ENCODE peak calls at places on chromosomes 13 and 19, in five cellular contexts. T is HT-29; Q is activated naive CD4-positive, alpha-beta T cell; R is choroid plexus epithelial cell; M is posterior vena cava. J is an unnamed sample.

GRCh38 chr13:35866801-35867200 is 264.4 kb downstream of the DCLK1 start:
- DNase-seq in Q (no peak), R (no peak), T (no peak), M (no peak), J (no peak)

GRCh38 chr13:42969558-42970172 is 22.4 kb downstream of the EPSTI1 start:
- DNase-seq in T (peak), M (peak), R (peak), Q (peak), J (peak)

GRCh38 chr13:27549406-27549981 is 70.8 kb downstream of the LNX2 start:
- DNase-seq in Q (no peak), T (peak), R (no peak), M (no peak), J (no peak)

GRCh38 chr19:32702010-32702409 is 10.4 kb downstream of the NUDT19 start:
- DNase-seq in R (no peak), T (peak), Q (no peak), M (no peak), J (no peak)

GRCh38 chr19:39971380-39971841 is 446 bp downstream of the PSMC4 start:
- DNase-seq in R (no peak), T (no peak), Q (no peak), M (peak), J (peak)

GRCh38 chr19:57099199-57099661 is 20.6 kb upstream of the USP29 start:
- DNase-seq in T (peak), Q (peak), M (peak), R (peak), J (peak)

GRCh38 chr19:17035842-17036424 is 9.3 kb upstream of the CPAMD8 start:
- DNase-seq in T (no peak), M (peak), Q (no peak), R (no peak), J (no peak)

GRCh38 chr19:45763691-45764294 is 5.3 kb downstream of the SIX5 start:
- DNase-seq in R (no peak), M (no peak), Q (no peak), T (peak), J (no peak)

GRCh38 chr13:30443957-30444404 is 21.7 kb downstream of the UBE2L5 start:
- DNase-seq in T (no peak), Q (no peak), M (no peak), R (no peak), J (no peak)

GRCh38 chr19:8592231-8593009 is 15.2 kb upstream of the MYO1F start:
- DNase-seq in T (no peak), M (peak), Q (peak), R (peak), J (peak)

GRCh38 chr13:80340643-80341097 is 256 bp downstream of the SPRY2 start:
- DNase-seq in Q (no peak), M (peak), T (peak), R (peak), J (no peak)

GRCh38 chr19:1455336-1456120 is 5.6 kb downstream of the APC2 start:
- DNase-seq in R (peak), M (no peak), Q (peak), T (peak), J (peak)

GRCh38 chr19:50362656-50363424 is 2.6 kb downstream of the NAPSA start:
- DNase-seq in Q (no peak), M (peak), T (no peak), R (no peak), J (no peak)

GRCh38 chr19:37136118-37136517 is 36.4 kb downstream of the ZNF585A start:
- DNase-seq in R (no peak), M (no peak), T (no peak), Q (no peak), J (no peak)

GRCh38 chr13:113065406-113066141 is 40.0 kb upstream of the F7 start:
- DNase-seq in Q (no peak), R (peak), M (peak), T (no peak), J (peak)

GRCh38 chr19:22263121-22263520 is 23.1 kb upstream of the ZNF729 start:
- DNase-seq in M (no peak), T (no peak), R (no peak), Q (no peak), J (no peak)

GRCh38 chr13:92602560-92602959 is 624.0 kb upstream of the GPC6 start:
- DNase-seq in T (no peak), Q (no peak), R (peak), M (no peak), J (no peak)

GRCh38 chr19:1357695-1358094 is 26.0 kb upstream of the NDUFS7 start:
- DNase-seq in T (no peak), M (no peak), R (no peak), Q (no peak), J (no peak)

GRCh38 chr13:43787518-43787891 is 733 bp upstream of the ENOX1 start:
- DNase-seq in R (peak), T (no peak), Q (no peak), M (no peak), J (no peak)

GRCh38 chr13:74067818-74068217 is 66.4 kb downstream of the KLF12 start:
- DNase-seq in M (no peak), R (peak), T (no peak), Q (no peak), J (no peak)

GRCh38 chr13:40656358-40656757 is 10.1 kb downstream of the FOXO1 start:
- DNase-seq in R (no peak), Q (no peak), M (no peak), T (no peak), J (no peak)

GRCh38 chr13:73913043-73913740 is 221.0 kb downstream of the KLF12 start:
- DNase-seq in T (no peak), M (no peak), Q (no peak), R (peak), J (peak)

GRCh38 chr13:27403727-27404385 is 20.6 kb upstream of the GTF3A start:
- DNase-seq in R (no peak), M (no peak), Q (no peak), T (peak), J (no peak)

GRCh38 chr13:96898855-96899254 is 95.4 kb downstream of the OXGR1 start:
- DNase-seq in T (no peak), Q (no peak), M (no peak), R (no peak), J (no peak)

GRCh38 chr13:114049026-114049425 is 75.2 kb upstream of the C13orf46 start:
- DNase-seq in Q (peak), T (no peak), R (no peak), M (no peak), J (no peak)

GRCh38 chr19:13978306-13978705 is 26.0 kb downstream of the DCAF15 start:
- DNase-seq in Q (no peak), R (peak), M (peak), T (peak), J (no peak)

GRCh38 chr19:8333771-8334457 is 9.1 kb downstream of the KANK3 start:
- DNase-seq in M (no peak), T (no peak), Q (no peak), R (no peak), J (no peak)

GRCh38 chr13:34143637-34144036 is 325.7 kb downstream of the RFC3 start:
- DNase-seq in M (no peak), R (no peak), Q (no peak), T (no peak), J (no peak)

GRCh38 chr19:28472843-28473242 is 740.1 kb downstream of the UQCRFS1 start:
- DNase-seq in R (peak), M (peak), T (no peak), Q (no peak), J (no peak)

GRCh38 chr19:3692141-3693029 is 7.9 kb downstream of the PIP5K1C start:
- DNase-seq in R (no peak), Q (peak), M (no peak), T (no peak), J (peak)

GRCh38 chr19:35557539-35558399 is 5.7 kb downstream of the ATP4A start:
- DNase-seq in T (no peak), R (peak), Q (peak), M (peak), J (peak)

GRCh38 chr13:22154041-22154440 is 483.2 kb downstream of the FGF9 start:
- DNase-seq in Q (no peak), R (no peak), T (peak), M (no peak), J (no peak)

GRCh38 chr19:1856698-1857603 is 6.4 kb downstream of the KLF16 start:
- DNase-seq in R (peak), Q (peak), M (peak), T (peak), J (peak)

GRCh38 chr19:45069056-45069455 is 7.2 kb downstream of the ZNF296 start:
- DNase-seq in T (peak), R (peak), M (no peak), Q (no peak), J (peak)

GRCh38 chr19:58374200-58374599 is 6.6 kb downstream of the ZNF837 start:
- DNase-seq in R (peak), M (no peak), Q (no peak), T (no peak), J (no peak)

GRCh38 chr19:13428352-13428751 is 77.9 kb downstream of the CACNA1A start:
- DNase-seq in M (no peak), T (peak), Q (no peak), R (peak), J (peak)

GRCh38 chr13:59641758-59642157 is 522.0 kb downstream of the DIAPH3 start:
- DNase-seq in T (no peak), R (peak), Q (no peak), M (no peak), J (no peak)

J was measured in AG08396.